ENCODE peak calls at places on chromosomes 3 and 15, in nine cellular contexts. One of them, this sample, is unnamed.

GRCh38 chr3:47380026-47380600 is 708 bp upstream of the PTPN23 start:
- DNase-seq in cardiac muscle cell: no peak
- DNase-seq in breast epithelium: no peak
- DNase-seq in T-cell: no peak
- DNase-seq in type B pancreatic cell: no peak
- DNase-seq in Calu3: no peak
- DNase-seq in A172: no peak
- DNase-seq in AG20443: no peak
- DNase-seq in CD4-positive, alpha-beta T cell: no peak
- DNase-seq in this sample: no peak

GRCh38 chr3:46856576-46857471 is 6.4 kb downstream of the MYL3 start:
- DNase-seq in CD4-positive, alpha-beta T cell: no peak
- DNase-seq in AG20443: no peak
- DNase-seq in breast epithelium: no peak
- DNase-seq in type B pancreatic cell: no peak
- DNase-seq in A172: no peak
- DNase-seq in T-cell: no peak
- DNase-seq in cardiac muscle cell: no peak
- DNase-seq in Calu3: no peak
- DNase-seq in this sample: no peak

GRCh38 chr3:126352476-126353454 is 4.4 kb downstream of the KLF15 start:
- DNase-seq in A172: no peak
- DNase-seq in AG20443: no peak
- DNase-seq in CD4-positive, alpha-beta T cell: no peak
- DNase-seq in cardiac muscle cell: no peak
- DNase-seq in type B pancreatic cell: no peak
- DNase-seq in Calu3: no peak
- DNase-seq in T-cell: no peak
- DNase-seq in breast epithelium: no peak
- DNase-seq in this sample: no peak

GRCh38 chr3:195168009-195168759 is 102.8 kb downstream of the XXYLT1 start:
- DNase-seq in cardiac muscle cell: no peak
- DNase-seq in T-cell: no peak
- DNase-seq in A172: no peak
- DNase-seq in Calu3: no peak
- DNase-seq in type B pancreatic cell: no peak
- DNase-seq in CD4-positive, alpha-beta T cell: no peak
- DNase-seq in breast epithelium: no peak
- DNase-seq in AG20443: no peak
- DNase-seq in this sample: no peak

GRCh38 chr3:10533731-10534011 is 28.3 kb upstream of the ATP2B2 start:
- DNase-seq in T-cell: no peak
- DNase-seq in cardiac muscle cell: no peak
- DNase-seq in breast epithelium: no peak
- DNase-seq in type B pancreatic cell: no peak
- DNase-seq in AG20443: no peak
- DNase-seq in Calu3: no peak
- DNase-seq in A172: no peak
- DNase-seq in CD4-positive, alpha-beta T cell: no peak
- DNase-seq in this sample: no peak

GRCh38 chr15:56207092-56207491 is 36.6 kb downstream of the RFX7 start:
- DNase-seq in cardiac muscle cell: no peak
- DNase-seq in Calu3: no peak
- DNase-seq in type B pancreatic cell: no peak
- DNase-seq in T-cell: no peak
- DNase-seq in AG20443: no peak
- DNase-seq in breast epithelium: no peak
- DNase-seq in CD4-positive, alpha-beta T cell: no peak
- DNase-seq in A172: no peak
- DNase-seq in this sample: no peak

GRCh38 chr15:47340576-47340920 is 376.8 kb upstream of the SEMA6D start:
- DNase-seq in breast epithelium: no peak
- DNase-seq in T-cell: no peak
- DNase-seq in AG20443: no peak
- DNase-seq in type B pancreatic cell: no peak
- DNase-seq in A172: no peak
- DNase-seq in CD4-positive, alpha-beta T cell: no peak
- DNase-seq in Calu3: no peak
- DNase-seq in cardiac muscle cell: no peak
- DNase-seq in this sample: no peak

GRCh38 chr3:12442654-12443501 is 41.4 kb upstream of the TSEN2 start:
- DNase-seq in T-cell: no peak
- DNase-seq in A172: peak; percentile 80
- DNase-seq in Calu3: no peak
- DNase-seq in type B pancreatic cell: no peak
- DNase-seq in CD4-positive, alpha-beta T cell: no peak
- DNase-seq in AG20443: no peak
- DNase-seq in breast epithelium: no peak
- DNase-seq in cardiac muscle cell: no peak
- DNase-seq in this sample: no peak

GRCh38 chr3:19202303-19202702 is 54.0 kb downstream of the KCNH8 start:
- DNase-seq in A172: no peak
- DNase-seq in type B pancreatic cell: no peak
- DNase-seq in AG20443: no peak
- DNase-seq in cardiac muscle cell: no peak
- DNase-seq in CD4-positive, alpha-beta T cell: no peak
- DNase-seq in breast epithelium: no peak
- DNase-seq in Calu3: no peak
- DNase-seq in T-cell: no peak
- DNase-seq in this sample: no peak

GRCh38 chr15:94314639-94315038 is 83.3 kb downstream of the MCTP2 start:
- DNase-seq in CD4-positive, alpha-beta T cell: no peak
- DNase-seq in type B pancreatic cell: no peak
- DNase-seq in T-cell: no peak
- DNase-seq in cardiac muscle cell: no peak
- DNase-seq in breast epithelium: no peak
- DNase-seq in AG20443: no peak
- DNase-seq in A172: no peak
- DNase-seq in Calu3: no peak
- DNase-seq in this sample: no peak

GRCh38 chr3:59772416-59773408 is 722.9 kb upstream of the CFAP20DC start:
- DNase-seq in breast epithelium: no peak
- DNase-seq in Calu3: no peak
- DNase-seq in cardiac muscle cell: peak; percentile 41
- DNase-seq in CD4-positive, alpha-beta T cell: peak; percentile 26
- DNase-seq in T-cell: peak; percentile 13
- DNase-seq in AG20443: no peak
- DNase-seq in A172: no peak
- DNase-seq in type B pancreatic cell: no peak
- DNase-seq in this sample: no peak

GRCh38 chr3:115989927-115990326 is 366.6 kb downstream of the GAP43 start:
- DNase-seq in type B pancreatic cell: no peak
- DNase-seq in A172: peak; percentile 61
- DNase-seq in CD4-positive, alpha-beta T cell: no peak
- DNase-seq in T-cell: no peak
- DNase-seq in breast epithelium: no peak
- DNase-seq in AG20443: peak; percentile 47
- DNase-seq in Calu3: no peak
- DNase-seq in cardiac muscle cell: no peak
- DNase-seq in this sample: no peak

GRCh38 chr15:22918056-22918455 is 62.1 kb downstream of the CYFIP1 start:
- DNase-seq in Calu3: no peak
- DNase-seq in cardiac muscle cell: no peak
- DNase-seq in A172: peak; percentile 68
- DNase-seq in breast epithelium: no peak
- DNase-seq in T-cell: no peak
- DNase-seq in type B pancreatic cell: no peak
- DNase-seq in AG20443: peak; percentile 49
- DNase-seq in CD4-positive, alpha-beta T cell: no peak
- DNase-seq in this sample: no peak

GRCh38 chr3:54957711-54958110 is 29.9 kb upstream of the LRTM1 start:
- DNase-seq in type B pancreatic cell: no peak
- DNase-seq in breast epithelium: no peak
- DNase-seq in AG20443: no peak
- DNase-seq in Calu3: no peak
- DNase-seq in cardiac muscle cell: no peak
- DNase-seq in T-cell: no peak
- DNase-seq in A172: peak; percentile 55
- DNase-seq in CD4-positive, alpha-beta T cell: no peak
- DNase-seq in this sample: no peak

GRCh38 chr3:173479301-173479700 is 81.8 kb downstream of the NLGN1 start:
- DNase-seq in breast epithelium: no peak
- DNase-seq in type B pancreatic cell: no peak
- DNase-seq in T-cell: no peak
- DNase-seq in CD4-positive, alpha-beta T cell: no peak
- DNase-seq in A172: no peak
- DNase-seq in AG20443: no peak
- DNase-seq in cardiac muscle cell: no peak
- DNase-seq in Calu3: no peak
- DNase-seq in this sample: no peak

GRCh38 chr3:152738656-152739055 is 96.3 kb upstream of the P2RY1 start:
- DNase-seq in AG20443: peak; percentile 9
- DNase-seq in Calu3: no peak
- DNase-seq in type B pancreatic cell: no peak
- DNase-seq in CD4-positive, alpha-beta T cell: no peak
- DNase-seq in breast epithelium: no peak
- DNase-seq in T-cell: no peak
- DNase-seq in cardiac muscle cell: no peak
- DNase-seq in A172: no peak
- DNase-seq in this sample: no peak

GRCh38 chr3:14480207-14481017 is 59.7 kb downstream of the GRIP2 start:
- DNase-seq in breast epithelium: no peak
- DNase-seq in A172: peak; percentile 98
- DNase-seq in type B pancreatic cell: no peak
- DNase-seq in CD4-positive, alpha-beta T cell: no peak
- DNase-seq in AG20443: no peak
- DNase-seq in cardiac muscle cell: peak; percentile 22
- DNase-seq in Calu3: no peak
- DNase-seq in T-cell: no peak
- DNase-seq in this sample: no peak

GRCh38 chr3:108489776-108490175 is 20.6 kb downstream of the MYH15 start:
- DNase-seq in Calu3: peak; percentile 18
- DNase-seq in cardiac muscle cell: peak; percentile 57
- DNase-seq in type B pancreatic cell: no peak
- DNase-seq in AG20443: peak; percentile 46
- DNase-seq in T-cell: no peak
- DNase-seq in breast epithelium: no peak
- DNase-seq in A172: peak; percentile 55
- DNase-seq in CD4-positive, alpha-beta T cell: no peak
- DNase-seq in this sample: peak; percentile 43

GRCh38 chr3:150775001-150775599 is 12.1 kb upstream of the SIAH2 start:
- DNase-seq in type B pancreatic cell: no peak
- DNase-seq in T-cell: no peak
- DNase-seq in Calu3: no peak
- DNase-seq in cardiac muscle cell: no peak
- DNase-seq in breast epithelium: no peak
- DNase-seq in A172: no peak
- DNase-seq in CD4-positive, alpha-beta T cell: no peak
- DNase-seq in AG20443: peak; percentile 65
- DNase-seq in this sample: no peak

GRCh38 chr3:61537366-61537765 is 24.0 kb upstream of the PTPRG start:
- DNase-seq in breast epithelium: no peak
- DNase-seq in T-cell: no peak
- DNase-seq in Calu3: no peak
- DNase-seq in CD4-positive, alpha-beta T cell: no peak
- DNase-seq in A172: peak; percentile 8
- DNase-seq in type B pancreatic cell: no peak
- DNase-seq in AG20443: no peak
- DNase-seq in cardiac muscle cell: peak; percentile 71
- DNase-seq in this sample: no peak

GRCh38 chr15:100721758-100722550 is 119.6 kb downstream of the ASB7 start:
- DNase-seq in AG20443: peak; percentile 89
- DNase-seq in T-cell: no peak
- DNase-seq in Calu3: peak; percentile 89
- DNase-seq in breast epithelium: peak; percentile 95
- DNase-seq in CD4-positive, alpha-beta T cell: no peak
- DNase-seq in cardiac muscle cell: no peak
- DNase-seq in type B pancreatic cell: peak; percentile 58
- DNase-seq in A172: peak; percentile 97
- DNase-seq in this sample: peak; percentile 57

GRCh38 chr15:95284487-95284886 is 1046.0 kb upstream of the NR2F2 start:
- DNase-seq in breast epithelium: no peak
- DNase-seq in Calu3: no peak
- DNase-seq in T-cell: no peak
- DNase-seq in A172: no peak
- DNase-seq in cardiac muscle cell: no peak
- DNase-seq in CD4-positive, alpha-beta T cell: no peak
- DNase-seq in AG20443: no peak
- DNase-seq in type B pancreatic cell: no peak
- DNase-seq in this sample: no peak

GRCh38 chr3:48125026-48125704 is 63.1 kb downstream of the CDC25A start:
- DNase-seq in AG20443: peak; percentile 82
- DNase-seq in A172: peak; percentile 55
- DNase-seq in type B pancreatic cell: no peak
- DNase-seq in Calu3: peak; percentile 6
- DNase-seq in cardiac muscle cell: no peak
- DNase-seq in T-cell: no peak
- DNase-seq in CD4-positive, alpha-beta T cell: no peak
- DNase-seq in breast epithelium: no peak
- DNase-seq in this sample: no peak

GRCh38 chr3:41933154-41933676 is 28.7 kb downstream of the ULK4 start:
- DNase-seq in AG20443: peak; percentile 58
- DNase-seq in T-cell: no peak
- DNase-seq in CD4-positive, alpha-beta T cell: no peak
- DNase-seq in cardiac muscle cell: no peak
- DNase-seq in A172: peak; percentile 6
- DNase-seq in Calu3: no peak
- DNase-seq in type B pancreatic cell: no peak
- DNase-seq in breast epithelium: no peak
- DNase-seq in this sample: no peak

GRCh38 chr3:166351461-166351860 is 514.2 kb upstream of the BCHE start:
- DNase-seq in A172: peak; percentile 8
- DNase-seq in cardiac muscle cell: no peak
- DNase-seq in Calu3: no peak
- DNase-seq in CD4-positive, alpha-beta T cell: no peak
- DNase-seq in type B pancreatic cell: no peak
- DNase-seq in breast epithelium: no peak
- DNase-seq in AG20443: no peak
- DNase-seq in T-cell: no peak
- DNase-seq in this sample: no peak

GRCh38 chr15:76844096-76844495 is 61.0 kb downstream of the SCAPER start:
- DNase-seq in AG20443: peak; percentile 17
- DNase-seq in Calu3: no peak
- DNase-seq in T-cell: no peak
- DNase-seq in A172: no peak
- DNase-seq in cardiac muscle cell: no peak
- DNase-seq in CD4-positive, alpha-beta T cell: no peak
- DNase-seq in breast epithelium: no peak
- DNase-seq in type B pancreatic cell: no peak
- DNase-seq in this sample: no peak

GRCh38 chr3:44913868-44914468 is 39.6 kb downstream of the TGM4 start:
- DNase-seq in A172: peak; percentile 73
- DNase-seq in T-cell: peak; percentile 34
- DNase-seq in CD4-positive, alpha-beta T cell: peak; percentile 57
- DNase-seq in type B pancreatic cell: no peak
- DNase-seq in cardiac muscle cell: peak; percentile 88
- DNase-seq in AG20443: peak; percentile 90
- DNase-seq in Calu3: peak; percentile 78
- DNase-seq in breast epithelium: no peak
- DNase-seq in this sample: peak; percentile 10

GRCh38 chr15:99181544-99181943 is 67.8 kb downstream of the TTC23 start:
- DNase-seq in T-cell: no peak
- DNase-seq in type B pancreatic cell: no peak
- DNase-seq in cardiac muscle cell: peak; percentile 48
- DNase-seq in Calu3: no peak
- DNase-seq in CD4-positive, alpha-beta T cell: no peak
- DNase-seq in A172: no peak
- DNase-seq in AG20443: no peak
- DNase-seq in breast epithelium: no peak
- DNase-seq in this sample: no peak

GRCh38 chr15:44193651-44194396 is 1.2 kb downstream of the FRMD5 start:
- DNase-seq in breast epithelium: no peak
- DNase-seq in CD4-positive, alpha-beta T cell: no peak
- DNase-seq in cardiac muscle cell: peak; percentile 27
- DNase-seq in T-cell: no peak
- DNase-seq in A172: peak; percentile 41
- DNase-seq in type B pancreatic cell: no peak
- DNase-seq in AG20443: peak; percentile 43
- DNase-seq in Calu3: no peak
- DNase-seq in this sample: no peak

GRCh38 chr3:70312336-70312735 is at the start of gene MDFIC2:
- DNase-seq in CD4-positive, alpha-beta T cell: no peak
- DNase-seq in cardiac muscle cell: no peak
- DNase-seq in T-cell: no peak
- DNase-seq in AG20443: no peak
- DNase-seq in type B pancreatic cell: no peak
- DNase-seq in Calu3: no peak
- DNase-seq in breast epithelium: no peak
- DNase-seq in A172: no peak
- DNase-seq in this sample: no peak

GRCh38 chr3:42652251-42652610 is 1.3 kb upstream of the ZBTB47 start:
- DNase-seq in T-cell: no peak
- DNase-seq in cardiac muscle cell: no peak
- DNase-seq in AG20443: peak; percentile 7
- DNase-seq in CD4-positive, alpha-beta T cell: no peak
- DNase-seq in A172: no peak
- DNase-seq in type B pancreatic cell: no peak
- DNase-seq in Calu3: no peak
- DNase-seq in breast epithelium: no peak
- DNase-seq in this sample: no peak